ENCODE peak calls at places on chromosomes 3 and 15, in ten cellular contexts. H is HFFc6; Z is brain microvascular endothelial cell; A is NCI-H345; Y is AG04449; O is NCI-H1092; E is HTR-8/SVneo; S is GM13976; R is lower lobe of right lung; P is activated CD4-positive, alpha-beta T cell treated with anti-CD3 and anti-CD28 coated beads, Interleukin-2, amount 10 ng/mL, durations not matched to agents 7 days and 5 days. N is an unnamed sample.

GRCh38 chr15:46091860-46092450 is 457.1 kb downstream of the SQOR start:
- DNase-seq in E (peak), Y (no peak), H (peak), A (no peak), O (peak), P (peak), Z (no peak), S (peak), R (no peak), N (peak)

GRCh38 chr3:126474498-126475410 is 937 bp downstream of the ZXDC start:
- DNase-seq in Y (no peak), R (peak), Z (peak), O (no peak), H (peak), A (peak), E (peak), P (peak), S (peak), N (peak)

GRCh38 chr15:50046868-50047267 is 72.2 kb downstream of the ATP8B4 start:
- DNase-seq in E (no peak), P (no peak), O (no peak), H (peak), R (no peak), Z (peak), A (no peak), Y (no peak), S (no peak), N (no peak)

GRCh38 chr15:98800437-98801233 is 152.3 kb downstream of the IGF1R start:
- DNase-seq in O (no peak), E (peak), Z (peak), S (no peak), A (peak), P (no peak), H (peak), R (no peak), Y (peak), N (peak)

GRCh38 chr3:25155696-25156471 is 272.2 kb upstream of the RARB start:
- DNase-seq in A (no peak), O (no peak), Z (peak), P (no peak), R (no peak), E (peak), H (no peak), Y (peak), S (no peak), N (peak)

GRCh38 chr3:100001083-100001482 is 113.2 kb downstream of the FILIP1L start:
- DNase-seq in S (no peak), Z (no peak), R (no peak), E (no peak), O (no peak), H (no peak), A (no peak), P (no peak), Y (no peak), N (no peak)

GRCh38 chr15:50911641-50912040 is 3.2 kb downstream of the AP4E1 start:
- DNase-seq in O (no peak), Z (no peak), H (no peak), Y (no peak), R (no peak), P (no peak), A (no peak), E (no peak), S (no peak), N (peak)

GRCh38 chr3:23174426-23175039 is 28.6 kb upstream of the UBE2E2 start:
- DNase-seq in A (no peak), P (no peak), Y (no peak), Z (no peak), H (no peak), S (no peak), O (no peak), E (no peak), R (no peak), N (no peak)

GRCh38 chr3:195087321-195087720 is 183.6 kb downstream of the XXYLT1 start:
- DNase-seq in Z (no peak), Y (no peak), H (no peak), P (no peak), E (no peak), O (no peak), A (peak), S (no peak), R (peak), N (no peak)

GRCh38 chr15:92580021-92580420 is 75.6 kb downstream of the FAM174B start:
- DNase-seq in O (no peak), R (no peak), A (no peak), S (no peak), Y (no peak), H (no peak), Z (no peak), E (no peak), P (no peak), N (no peak)

GRCh38 chr3:128613083-128613829 is 37.4 kb downstream of the RPN1 start:
- DNase-seq in P (no peak), E (no peak), H (no peak), R (no peak), Y (no peak), S (no peak), O (no peak), A (no peak), Z (no peak), N (no peak)

GRCh38 chr15:66231421-66232266 is 21.9 kb downstream of the MEGF11 start:
- DNase-seq in A (no peak), E (no peak), Y (no peak), Z (no peak), O (no peak), H (no peak), P (no peak), S (no peak), R (no peak), N (no peak)

GRCh38 chr3:172676208-172676920 is 34.5 kb downstream of the NCEH1 start:
- DNase-seq in Y (no peak), P (no peak), O (no peak), A (no peak), S (no peak), R (no peak), H (no peak), Z (no peak), E (no peak), N (no peak)

GRCh38 chr3:169771651-169772529 is 1.3 kb upstream of the MYNN start:
- DNase-seq in Z (peak), P (peak), E (no peak), O (peak), R (peak), A (peak), S (no peak), Y (no peak), H (peak), N (peak)

GRCh38 chr15:25176616-25176923 is 221.8 kb downstream of the SNRPN start:
- DNase-seq in O (no peak), E (no peak), Z (no peak), H (no peak), A (no peak), S (peak), R (no peak), Y (no peak), P (no peak), N (no peak)

GRCh38 chr3:175105066-175105465 is 245.9 kb downstream of the NAALADL2 start:
- DNase-seq in Y (no peak), O (no peak), Z (peak), P (no peak), A (no peak), H (peak), S (no peak), R (no peak), E (no peak), N (peak)

GRCh38 chr15:56056626-56057025 is 63.2 kb upstream of the NEDD4 start:
- DNase-seq in Z (no peak), A (no peak), R (no peak), P (no peak), O (no peak), E (no peak), Y (no peak), S (no peak), H (no peak), N (no peak)

GRCh38 chr3:129228891-129229585 is 20.4 kb upstream of the COPG1 start:
- DNase-seq in Z (peak), S (no peak), Y (peak), R (peak), H (peak), P (no peak), E (peak), O (no peak), A (no peak), N (peak)

GRCh38 chr3:141392416-141392815 is 24.1 kb downstream of the ZBTB38 start:
- DNase-seq in R (no peak), E (no peak), A (no peak), Y (no peak), O (no peak), H (no peak), Z (no peak), S (no peak), P (no peak), N (no peak)

GRCh38 chr15:40263036-40263754 is 19.7 kb downstream of the ANKRD63 start:
- DNase-seq in R (no peak), S (no peak), Y (no peak), O (no peak), Z (peak), P (no peak), A (no peak), E (no peak), H (peak), N (peak)

GRCh38 chr15:29970402-29970695 is 112.4 kb upstream of the GOLGA8J start:
- DNase-seq in Y (no peak), E (no peak), H (no peak), P (no peak), A (no peak), S (no peak), Z (peak), O (no peak), R (no peak), N (no peak)

GRCh38 chr3:110711851-110712396 is 359.7 kb upstream of the NECTIN3 start:
- DNase-seq in P (no peak), H (no peak), A (no peak), Y (no peak), R (no peak), E (no peak), Z (peak), O (no peak), S (no peak), N (peak)

GRCh38 chr3:178629430-178630178 is 93.4 kb downstream of the KCNMB2 start:
- DNase-seq in P (no peak), O (no peak), H (no peak), A (peak), S (no peak), E (no peak), Y (no peak), Z (no peak), R (no peak), N (no peak)

N was measured in astrocyte of the spinal cord.